ENCODE peak calls at places on chromosomes 13 and 19, in seven cellular contexts. One of them, this sample, is unnamed.

GRCh38 chr19:44278181-44278690 is 18.6 kb downstream of the ZNF233 start:
- DNase-seq in thyroid gland: no peak
- DNase-seq in lower leg skin: no peak
- DNase-seq in suprapubic skin: no peak
- DNase-seq in transverse colon: no peak
- DNase-seq in endothelial cell of umbilical vein: no peak
- DNase-seq in A549: no peak
- DNase-seq in this sample: no peak

GRCh38 chr19:934865-935422 is 9.1 kb downstream of the ARID3A start:
- DNase-seq in thyroid gland: peak; percentile 99
- DNase-seq in lower leg skin: peak; percentile 68
- DNase-seq in suprapubic skin: peak; percentile 88
- DNase-seq in transverse colon: peak; percentile 86
- DNase-seq in endothelial cell of umbilical vein: peak; percentile 93
- DNase-seq in A549: no peak
- DNase-seq in this sample: peak; percentile 98

GRCh38 chr19:37999309-38000213 is 92.6 kb downstream of the SIPA1L3 start:
- DNase-seq in thyroid gland: peak; percentile 47
- DNase-seq in lower leg skin: peak; percentile 27
- DNase-seq in suprapubic skin: peak; percentile 72
- DNase-seq in transverse colon: no peak
- DNase-seq in endothelial cell of umbilical vein: peak; percentile 89
- DNase-seq in A549: peak; percentile 94
- DNase-seq in this sample: peak; percentile 20

GRCh38 chr19:55156202-55157063 is 1.1 kb downstream of the TNNI3 start:
- DNase-seq in thyroid gland: peak; percentile 29
- DNase-seq in lower leg skin: no peak
- DNase-seq in suprapubic skin: peak; percentile 65
- DNase-seq in transverse colon: peak; percentile 74
- DNase-seq in endothelial cell of umbilical vein: no peak
- DNase-seq in A549: peak; percentile 90
- DNase-seq in this sample: peak; percentile 72

GRCh38 chr13:97976551-97977375 is 23.3 kb downstream of the IPO5 start:
- DNase-seq in thyroid gland: no peak
- DNase-seq in lower leg skin: no peak
- DNase-seq in suprapubic skin: peak; percentile 68
- DNase-seq in transverse colon: peak; percentile 16
- DNase-seq in endothelial cell of umbilical vein: no peak
- DNase-seq in A549: no peak
- DNase-seq in this sample: peak; percentile 38

GRCh38 chr13:98910501-98910951 is 67.3 kb downstream of the DOCK9 start:
- DNase-seq in thyroid gland: no peak
- DNase-seq in lower leg skin: no peak
- DNase-seq in suprapubic skin: no peak
- DNase-seq in transverse colon: no peak
- DNase-seq in endothelial cell of umbilical vein: peak; percentile 98
- DNase-seq in A549: peak; percentile 6
- DNase-seq in this sample: no peak

GRCh38 chr19:34228762-34229161 is 25.6 kb upstream of the GARRE1 start:
- DNase-seq in thyroid gland: no peak
- DNase-seq in lower leg skin: no peak
- DNase-seq in suprapubic skin: no peak
- DNase-seq in transverse colon: no peak
- DNase-seq in endothelial cell of umbilical vein: no peak
- DNase-seq in A549: no peak
- DNase-seq in this sample: no peak

GRCh38 chr13:58960909-58961308 is 1202.8 kb downstream of the DIAPH3 start:
- DNase-seq in thyroid gland: no peak
- DNase-seq in lower leg skin: no peak
- DNase-seq in suprapubic skin: no peak
- DNase-seq in transverse colon: no peak
- DNase-seq in endothelial cell of umbilical vein: peak; percentile 33
- DNase-seq in A549: no peak
- DNase-seq in this sample: no peak

GRCh38 chr13:47332149-47332548 is 435.3 kb upstream of the HTR2A start:
- DNase-seq in thyroid gland: no peak
- DNase-seq in lower leg skin: no peak
- DNase-seq in suprapubic skin: no peak
- DNase-seq in transverse colon: no peak
- DNase-seq in endothelial cell of umbilical vein: no peak
- DNase-seq in A549: no peak
- DNase-seq in this sample: no peak

GRCh38 chr19:7142771-7143170 is 73.3 kb downstream of the ZNF557 start:
- DNase-seq in thyroid gland: no peak
- DNase-seq in lower leg skin: no peak
- DNase-seq in suprapubic skin: no peak
- DNase-seq in transverse colon: no peak
- DNase-seq in endothelial cell of umbilical vein: no peak
- DNase-seq in A549: no peak
- DNase-seq in this sample: no peak

GRCh38 chr13:21106089-21106488 is 44.7 kb upstream of the LATS2 start:
- DNase-seq in thyroid gland: no peak
- DNase-seq in lower leg skin: no peak
- DNase-seq in suprapubic skin: no peak
- DNase-seq in transverse colon: no peak
- DNase-seq in endothelial cell of umbilical vein: no peak
- DNase-seq in A549: no peak
- DNase-seq in this sample: no peak

GRCh38 chr13:47437411-47437810 is 540.6 kb upstream of the HTR2A start:
- DNase-seq in thyroid gland: no peak
- DNase-seq in lower leg skin: no peak
- DNase-seq in suprapubic skin: no peak
- DNase-seq in transverse colon: no peak
- DNase-seq in endothelial cell of umbilical vein: no peak
- DNase-seq in A549: no peak
- DNase-seq in this sample: no peak

GRCh38 chr13:106259928-106260327 is 275.5 kb downstream of the EFNB2 start:
- DNase-seq in thyroid gland: no peak
- DNase-seq in lower leg skin: no peak
- DNase-seq in suprapubic skin: no peak
- DNase-seq in transverse colon: no peak
- DNase-seq in endothelial cell of umbilical vein: no peak
- DNase-seq in A549: no peak
- DNase-seq in this sample: no peak

GRCh38 chr13:41931337-41931736 is 29.6 kb downstream of the VWA8 start:
- DNase-seq in thyroid gland: no peak
- DNase-seq in lower leg skin: no peak
- DNase-seq in suprapubic skin: no peak
- DNase-seq in transverse colon: no peak
- DNase-seq in endothelial cell of umbilical vein: no peak
- DNase-seq in A549: no peak
- DNase-seq in this sample: no peak

GRCh38 chr13:74920945-74921725 is 560.8 kb downstream of the TBC1D4 start:
- DNase-seq in thyroid gland: no peak
- DNase-seq in lower leg skin: no peak
- DNase-seq in suprapubic skin: no peak
- DNase-seq in transverse colon: no peak
- DNase-seq in endothelial cell of umbilical vein: no peak
- DNase-seq in A549: no peak
- DNase-seq in this sample: no peak

GRCh38 chr13:34678154-34678553 is 263.9 kb upstream of the NBEA start:
- DNase-seq in thyroid gland: no peak
- DNase-seq in lower leg skin: no peak
- DNase-seq in suprapubic skin: no peak
- DNase-seq in transverse colon: no peak
- DNase-seq in endothelial cell of umbilical vein: peak; percentile 39
- DNase-seq in A549: peak; percentile 15
- DNase-seq in this sample: no peak

GRCh38 chr13:93158565-93158964 is 68.0 kb upstream of the GPC6 start:
- DNase-seq in thyroid gland: no peak
- DNase-seq in lower leg skin: no peak
- DNase-seq in suprapubic skin: no peak
- DNase-seq in transverse colon: no peak
- DNase-seq in endothelial cell of umbilical vein: no peak
- DNase-seq in A549: no peak
- DNase-seq in this sample: no peak

GRCh38 chr13:95784161-95784880 is 107.4 kb downstream of the DNAJC3 start:
- DNase-seq in thyroid gland: no peak
- DNase-seq in lower leg skin: no peak
- DNase-seq in suprapubic skin: no peak
- DNase-seq in transverse colon: no peak
- DNase-seq in endothelial cell of umbilical vein: peak; percentile 93
- DNase-seq in A549: peak; percentile 4
- DNase-seq in this sample: no peak

GRCh38 chr13:29937836-29938235 is 87.4 kb upstream of the UBL3 start:
- DNase-seq in thyroid gland: no peak
- DNase-seq in lower leg skin: no peak
- DNase-seq in suprapubic skin: no peak
- DNase-seq in transverse colon: no peak
- DNase-seq in endothelial cell of umbilical vein: no peak
- DNase-seq in A549: no peak
- DNase-seq in this sample: no peak

GRCh38 chr13:44403720-44404063 is 30.1 kb downstream of the SERP2 start:
- DNase-seq in thyroid gland: no peak
- DNase-seq in lower leg skin: no peak
- DNase-seq in suprapubic skin: no peak
- DNase-seq in transverse colon: no peak
- DNase-seq in endothelial cell of umbilical vein: no peak
- DNase-seq in A549: no peak
- DNase-seq in this sample: no peak

GRCh38 chr13:24112791-24113190 is 47.7 kb upstream of the SPATA13 start:
- DNase-seq in thyroid gland: no peak
- DNase-seq in lower leg skin: no peak
- DNase-seq in suprapubic skin: no peak
- DNase-seq in transverse colon: no peak
- DNase-seq in endothelial cell of umbilical vein: peak; percentile 7
- DNase-seq in A549: no peak
- DNase-seq in this sample: no peak

GRCh38 chr19:58439576-58440554 is at the start of gene ZNF132:
- DNase-seq in thyroid gland: peak; percentile 99
- DNase-seq in lower leg skin: peak; percentile 99
- DNase-seq in suprapubic skin: peak; percentile 98
- DNase-seq in transverse colon: peak; percentile 96
- DNase-seq in endothelial cell of umbilical vein: peak; percentile 100
- DNase-seq in A549: peak; percentile 44
- DNase-seq in this sample: peak; percentile 97

GRCh38 chr13:60617863-60618733 is 221.1 kb downstream of the TDRD3 start:
- DNase-seq in thyroid gland: no peak
- DNase-seq in lower leg skin: no peak
- DNase-seq in suprapubic skin: no peak
- DNase-seq in transverse colon: no peak
- DNase-seq in endothelial cell of umbilical vein: peak; percentile 33
- DNase-seq in A549: no peak
- DNase-seq in this sample: no peak

GRCh38 chr19:45526143-45526542 is 18.9 kb downstream of the VASP start:
- DNase-seq in thyroid gland: peak; percentile 70
- DNase-seq in lower leg skin: no peak
- DNase-seq in suprapubic skin: no peak
- DNase-seq in transverse colon: peak; percentile 68
- DNase-seq in endothelial cell of umbilical vein: peak; percentile 57
- DNase-seq in A549: peak; percentile 88
- DNase-seq in this sample: peak; percentile 68

DNA sequence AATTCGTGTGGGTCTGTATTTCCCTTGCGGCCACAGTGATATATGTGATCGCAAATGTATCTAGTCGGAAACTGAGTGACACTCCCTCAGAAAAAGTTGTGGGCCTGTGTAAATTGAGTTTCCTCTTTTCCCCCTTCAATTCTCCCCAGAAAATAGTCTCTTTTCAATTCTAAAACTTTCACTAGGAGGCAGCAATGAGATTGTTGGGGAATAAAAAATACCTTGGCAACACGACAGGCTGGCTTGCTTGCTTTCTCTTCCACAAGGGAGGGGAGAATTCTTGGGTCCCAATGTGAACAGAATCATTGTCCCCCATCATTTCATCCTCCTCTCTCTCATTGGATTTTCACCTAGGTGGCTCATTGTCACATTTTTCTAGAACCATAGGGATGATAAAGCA is 3.7 kb upstream of the SOX21 start:
- DNase-seq in thyroid gland: no peak
- DNase-seq in lower leg skin: no peak
- DNase-seq in suprapubic skin: no peak
- DNase-seq in transverse colon: no peak
- DNase-seq in endothelial cell of umbilical vein: no peak
- DNase-seq in A549: no peak
- DNase-seq in this sample: no peak
- H3K4me3 ChIP-seq in thyroid gland: no peak overlapping the region
- H3K4me3 ChIP-seq in lower leg skin: no peak overlapping the region
- H3K4me3 ChIP-seq in suprapubic skin: no peak overlapping the region
- H3K4me3 ChIP-seq in transverse colon: no peak overlapping the region
- H3K4me3 ChIP-seq in endothelial cell of umbilical vein: no peak overlapping the region
- H3K4me3 ChIP-seq in A549: no peak overlapping the region
- H3K4me3 ChIP-seq in this sample: no peak overlapping the region

GRCh38 chr13:33610471-33611015 is 207.4 kb upstream of the RFC3 start:
- DNase-seq in thyroid gland: peak; percentile 34
- DNase-seq in lower leg skin: no peak
- DNase-seq in suprapubic skin: no peak
- DNase-seq in transverse colon: peak; percentile 13
- DNase-seq in endothelial cell of umbilical vein: no peak
- DNase-seq in A549: no peak
- DNase-seq in this sample: no peak
- TF ChIP-seq POLR2A in thyroid gland: no peak
- TF ChIP-seq POLR2A in lower leg skin: no peak
- TF ChIP-seq POLR2A in suprapubic skin: no peak
- TF ChIP-seq POLR2A in transverse colon: no peak
- TF ChIP-seq POLR2A in endothelial cell of umbilical vein: no peak
- TF ChIP-seq POLR2A in A549: no peak
- TF ChIP-seq POLR2A in this sample: no peak

DNA sequence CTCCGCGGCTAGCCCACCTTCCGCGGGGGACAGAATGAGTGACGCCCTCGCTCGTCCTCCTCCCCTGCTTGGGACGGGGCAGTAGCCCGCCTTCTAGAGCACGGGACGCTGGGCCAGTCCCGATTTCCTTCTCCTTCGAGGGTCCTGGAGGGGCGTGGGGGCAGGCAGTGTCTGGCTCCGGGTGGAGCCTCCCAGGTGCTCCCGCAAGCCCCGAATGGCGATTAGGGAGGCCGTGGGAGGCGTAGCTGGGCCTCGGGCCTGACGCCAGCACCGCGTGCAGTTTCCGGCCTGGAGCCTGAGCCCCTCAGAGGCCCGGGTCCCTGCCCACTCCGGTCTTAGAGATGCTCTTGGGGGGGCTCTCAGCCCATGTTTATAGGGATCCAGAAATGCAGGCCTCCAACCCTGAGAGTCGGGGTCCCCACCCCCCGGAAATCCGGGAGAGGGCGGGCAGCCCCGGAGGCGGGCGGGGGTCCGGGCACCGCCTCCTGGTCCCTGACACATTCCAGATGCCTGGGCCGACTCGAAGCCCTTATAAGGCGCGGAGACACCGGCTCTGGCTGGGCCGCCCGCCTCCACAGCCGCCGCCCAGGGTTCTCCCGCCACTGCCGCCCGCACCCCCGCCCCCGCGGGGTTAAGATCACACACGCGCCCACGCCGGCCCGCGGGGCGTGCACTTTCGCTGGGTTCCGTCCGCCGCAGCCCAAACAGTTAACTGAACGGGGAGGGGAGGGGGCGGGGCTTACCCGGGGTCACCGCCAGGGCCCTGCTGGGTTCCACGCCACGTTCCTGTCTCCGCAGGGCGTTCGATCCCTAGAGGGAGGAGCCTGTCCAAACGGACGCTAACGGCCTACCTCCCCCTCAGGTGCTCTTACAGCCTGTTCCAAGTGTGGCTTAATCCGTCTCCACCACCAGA is 1.5 kb downstream of the MYADM start:
- DNase-seq in thyroid gland: peak; percentile 90
- DNase-seq in lower leg skin: peak; percentile 81
- DNase-seq in suprapubic skin: peak; percentile 96
- DNase-seq in transverse colon: peak; percentile 93
- DNase-seq in endothelial cell of umbilical vein: peak; percentile 86
- DNase-seq in A549: peak; percentile 95
- DNase-seq in this sample: peak; percentile 93
- H3K4me3 ChIP-seq in thyroid gland: peak overlapping the region; percentile 60
- H3K4me3 ChIP-seq in lower leg skin: peak overlapping the region; percentile 56
- H3K4me3 ChIP-seq in suprapubic skin: peak overlapping the region; percentile 80
- H3K4me3 ChIP-seq in transverse colon: peak overlapping the region; percentile 58
- H3K4me3 ChIP-seq in endothelial cell of umbilical vein: peak overlapping the region; percentile 88
- H3K4me3 ChIP-seq in A549: peak overlapping the region; percentile 69
- H3K4me3 ChIP-seq in this sample: peak overlapping the region; percentile 66

GRCh38 chr19:46661735-46662592 is 982 bp upstream of the DACT3 start:
- DNase-seq in thyroid gland: peak; percentile 84
- DNase-seq in lower leg skin: peak; percentile 81
- DNase-seq in suprapubic skin: peak; percentile 89
- DNase-seq in transverse colon: peak; percentile 86
- DNase-seq in endothelial cell of umbilical vein: peak; percentile 88
- DNase-seq in A549: peak; percentile 96
- DNase-seq in this sample: peak; percentile 87
- TF ChIP-seq POLR2A in thyroid gland: no peak
- TF ChIP-seq POLR2A in lower leg skin: no peak
- TF ChIP-seq POLR2A in suprapubic skin: no peak
- TF ChIP-seq POLR2A in transverse colon: no peak
- TF ChIP-seq POLR2A in endothelial cell of umbilical vein: no peak
- TF ChIP-seq POLR2A in A549: no peak
- TF ChIP-seq POLR2A in this sample: no peak

This sample was measured in body of pancreas.